ENCODE peak calls at places on chromosomes 1 and 21, in nine cellular contexts. P, A, N, W, B, L, D, H and K are unnamed samples.

GRCh38 chr1:151790940-151791651 is 796 bp upstream of the TDRKH start:
- DNase-seq in W (peak; percentile 65), P (peak; percentile 9), A (no peak), N (peak; percentile 19), D (no peak), L (peak; percentile 6), H (peak; percentile 74), B (no peak), K (no peak)

GRCh38 chr1:6247651-6248050 is 3.7 kb downstream of the HES3 start:
- DNase-seq in B (no peak), N (no peak), D (no peak), L (no peak), W (no peak), H (no peak), P (no peak), A (no peak), K (no peak)

GRCh38 chr1:200558866-200559459 is 61.6 kb downstream of the KIF14 start:
- DNase-seq in H (peak; percentile 44), N (no peak), B (no peak), D (no peak), W (peak; percentile 23), P (no peak), L (peak; percentile 48), A (peak; percentile 66), K (peak; percentile 84)

GRCh38 chr1:201495447-201496295 is 11.3 kb downstream of the CSRP1 start:
- DNase-seq in L (peak; percentile 39), B (no peak), H (no peak), D (no peak), A (no peak), P (peak; percentile 32), N (peak; percentile 82), W (peak; percentile 35), K (peak; percentile 95)

GRCh38 chr1:34736711-34737110 is 18.1 kb upstream of the GJB5 start:
- DNase-seq in W (no peak), N (no peak), L (no peak), B (no peak), P (no peak), D (no peak), H (no peak), A (no peak), K (no peak)

GRCh38 chr1:54016343-54017282 is 1.4 kb downstream of the LDLRAD1 start:
- DNase-seq in D (no peak), H (peak; percentile 70), W (no peak), N (no peak), P (no peak), B (no peak), A (peak; percentile 39), L (no peak), K (peak; percentile 11)

GRCh38 chr1:53639996-53640695 is 98.8 kb downstream of the GLIS1 start:
- DNase-seq in N (no peak), L (no peak), A (no peak), W (no peak), P (no peak), H (no peak), B (no peak), D (no peak), K (no peak)

GRCh38 chr1:156151093-156151688 is 2.2 kb upstream of the SEMA4A start:
- DNase-seq in H (no peak), L (peak; percentile 29), B (no peak), D (peak; percentile 72), W (no peak), P (no peak), A (no peak), N (no peak), K (no peak)

GRCh38 chr1:151401125-151401788 is 1.9 kb downstream of the PSMB4 start:
- DNase-seq in L (peak; percentile 22), N (no peak), P (no peak), H (no peak), B (no peak), W (no peak), A (no peak), D (no peak), K (peak; percentile 11)

GRCh38 chr21:41509206-41509496 is 1.2 kb upstream of the TMPRSS2 start:
- DNase-seq in A (no peak), D (no peak), N (no peak), B (no peak), L (no peak), W (no peak), H (no peak), P (no peak), K (no peak)
- TF ChIP-seq CTCF in A (no peak), D (no peak), N (no peak), B (no peak), L (no peak), W (no peak), H (no peak), P (peak; percentile 23), K (no peak)

GRCh38 chr1:102566182-102566581 is 542.1 kb downstream of the COL11A1 start:
- DNase-seq in P (no peak), L (no peak), W (no peak), D (no peak), B (no peak), H (no peak), A (no peak), N (no peak), K (peak; percentile 1)
- TF ChIP-seq CTCF in P (no peak), L (no peak), W (no peak), D (no peak), B (no peak), H (no peak), A (no peak), N (no peak), K (no peak)

GRCh38 chr1:178093150-178093957 is 550 bp upstream of the RASAL2 start:
- DNase-seq in P (peak; percentile 83), A (peak; percentile 97), B (peak; percentile 81), H (peak; percentile 98), D (peak; percentile 27), N (peak; percentile 91), W (peak; percentile 99), L (peak; percentile 98), K (peak; percentile 97)
- TF ChIP-seq CTCF in P (peak; percentile 23), A (peak; percentile 20), B (peak; percentile 7), H (peak; percentile 14), D (no peak), N (no peak), W (peak; percentile 15), L (peak; percentile 30), K (peak; percentile 2)

DNA sequence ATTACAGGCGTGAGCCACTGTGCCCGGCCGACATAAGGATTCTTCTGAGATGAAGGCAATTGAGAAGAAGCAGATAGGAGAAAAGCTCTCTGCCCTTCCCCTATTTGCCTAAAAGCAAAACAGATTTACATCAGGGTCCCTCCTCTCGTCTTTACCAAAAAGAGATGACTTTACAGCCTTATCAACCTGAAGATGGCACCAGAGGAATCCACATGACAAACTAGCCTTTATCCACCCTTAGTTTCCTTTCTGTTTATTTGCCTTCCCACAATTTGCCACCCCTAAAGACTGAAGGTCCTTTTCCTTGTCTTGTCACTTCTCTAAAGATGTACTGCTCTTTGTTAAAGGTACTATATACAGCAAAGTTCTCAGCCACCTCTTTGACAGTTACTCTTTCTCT is 70.7 kb upstream of the KRTAP19-8 start:
- DNase-seq in B (no peak), A (peak; percentile 5), L (peak; percentile 3), H (no peak), D (no peak), N (no peak), P (no peak), W (peak; percentile 13), K (peak; percentile 36)
- TF ChIP-seq CTCF in B (peak; percentile 13), A (peak; percentile 24), L (peak; percentile 35), H (no peak), D (peak; percentile 30), N (peak; percentile 21), P (peak; percentile 27), W (peak; percentile 45), K (peak; percentile 17)

GRCh38 chr1:205811660-205812059 is 1.3 kb downstream of the SLC41A1 start:
- DNase-seq in A (no peak), P (no peak), B (no peak), H (no peak), D (no peak), W (no peak), L (no peak), N (peak; percentile 65), K (peak; percentile 17)

GRCh38 chr1:205812271-205812877 is 624 bp downstream of the SLC41A1 start:
- DNase-seq in D (no peak), A (peak; percentile 22), N (no peak), B (no peak), W (peak; percentile 74), H (peak; percentile 40), L (peak; percentile 22), P (peak; percentile 33), K (peak; percentile 16)

GRCh38 chr1:205809942-205810345 is 3.1 kb downstream of the SLC41A1 start:
- DNase-seq in W (no peak), A (no peak), N (peak; percentile 70), D (no peak), B (no peak), P (no peak), L (no peak), H (no peak), K (no peak)

GRCh38 chr1:205809469-205809868 is 3.5 kb downstream of the SLC41A1 start:
- DNase-seq in N (no peak), H (no peak), L (no peak), P (no peak), A (no peak), D (no peak), W (no peak), B (no peak), K (no peak)

GRCh38 chr1:205810448-205811157 is 2.4 kb downstream of the SLC41A1 start:
- DNase-seq in H (peak; percentile 49), D (no peak), L (no peak), W (peak; percentile 44), A (peak; percentile 22), B (no peak), P (no peak), N (no peak), K (peak; percentile 45)
- TF ChIP-seq CTCF in H (peak; percentile 7), D (peak; percentile 24), L (peak; percentile 30), W (peak; percentile 36), A (peak; percentile 51), B (peak; percentile 8), P (peak; percentile 44), N (peak; percentile 9), K (peak; percentile 54)

GRCh38 chr1:221356693-221357092 is 385.2 kb downstream of the DUSP10 start:
- DNase-seq in P (no peak), H (no peak), B (no peak), A (no peak), D (no peak), L (no peak), N (no peak), W (no peak), K (no peak)
- TF ChIP-seq CTCF in P (peak; percentile 27), H (no peak), B (peak; percentile 17), A (no peak), D (peak; percentile 16), L (peak; percentile 12), N (no peak), W (peak; percentile 34), K (peak; percentile 9)

DNA sequence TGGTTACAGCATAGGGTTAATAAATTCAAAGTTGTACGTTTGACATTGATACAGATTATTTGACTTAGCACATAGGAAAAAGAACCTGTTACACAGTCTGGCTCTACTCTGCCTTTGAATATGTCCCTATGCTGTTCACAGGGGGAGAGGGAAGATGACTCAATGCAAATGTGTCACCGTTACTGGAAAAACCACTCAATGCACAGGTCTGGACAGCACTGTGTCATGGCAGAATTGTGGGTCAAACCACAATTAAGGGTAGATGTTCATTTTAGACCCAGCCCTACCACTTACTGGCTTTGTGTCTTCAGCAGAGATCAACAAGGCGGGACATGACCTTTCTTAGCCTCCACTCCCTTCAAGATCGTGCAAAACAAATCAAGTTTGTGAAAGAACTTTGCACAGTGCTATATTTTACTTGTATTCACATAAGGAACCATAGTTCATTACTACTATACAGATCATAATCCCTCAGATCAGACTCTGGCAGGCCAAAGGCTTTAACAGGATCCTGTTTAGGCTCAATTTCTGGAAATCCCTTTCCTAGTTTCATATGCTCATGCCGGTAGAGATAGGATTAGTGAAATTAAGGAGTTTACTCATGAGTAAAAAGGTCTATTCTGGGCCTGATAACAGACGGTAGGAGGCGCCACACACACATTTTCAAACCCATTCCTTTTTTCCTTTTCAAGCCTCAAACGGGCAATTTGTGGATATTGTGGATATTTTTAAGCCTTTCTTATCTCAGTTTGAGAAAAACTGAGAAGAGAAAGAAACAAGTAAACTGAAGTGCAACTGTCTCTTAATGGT is 22.0 kb downstream of the EIF2D start:
- DNase-seq in L (peak; percentile 85), P (no peak), B (no peak), A (peak; percentile 78), D (no peak), N (no peak), W (peak; percentile 30), H (no peak), K (peak; percentile 35)
- TF ChIP-seq CTCF in L (peak; percentile 28), P (peak; percentile 49), B (peak; percentile 40), A (peak; percentile 33), D (peak; percentile 58), N (peak; percentile 7), W (peak; percentile 67), H (peak; percentile 32), K (peak; percentile 33)